ENCODE peak calls at places on chromosomes 1 and 21, in seven cellular contexts. V is AG09309; H is PC-3; S is tibial artery; J is CD8-positive, alpha-beta memory T cell; W is keratinocyte; X is pancreas. U is an unnamed sample.

GRCh38 chr1:160795951-160796383 is at the start of gene LY9:
- DNase-seq in X (no peak), J (peak; percentile 93), S (no peak), V (no peak), H (no peak), W (no peak), U (peak; percentile 95)

GRCh38 chr21:46317710-46318463 is 5.8 kb downstream of the C21orf58 start:
- DNase-seq in X (no peak), S (no peak), J (no peak), V (no peak), W (no peak), H (no peak), U (no peak)

GRCh38 chr1:203444077-203444683 is 31.4 kb upstream of the PRELP start:
- DNase-seq in X (no peak), J (no peak), W (no peak), H (peak; percentile 16), V (no peak), S (peak; percentile 62), U (no peak)

GRCh38 chr1:30798389-30798951 is 40.9 kb upstream of the LAPTM5 start:
- DNase-seq in S (peak; percentile 78), V (no peak), J (no peak), X (no peak), W (no peak), H (no peak), U (no peak)

GRCh38 chr1:39394598-39394997 is 96.8 kb upstream of the BMP8A start:
- DNase-seq in X (no peak), W (no peak), J (no peak), S (no peak), H (peak; percentile 80), V (no peak), U (peak; percentile 74)

GRCh38 chr1:148315081-148315811 is 163.2 kb upstream of the NBPF11 start:
- DNase-seq in V (no peak), X (no peak), J (no peak), H (peak; percentile 37), S (no peak), W (no peak), U (no peak)

GRCh38 chr1:15767941-15768340 is 9.3 kb downstream of the FBLIM1 start:
- DNase-seq in H (no peak), X (no peak), V (no peak), W (no peak), J (no peak), S (no peak), U (no peak)

GRCh38 chr1:58157281-58157680 is 389.2 kb downstream of the OMA1 start:
- DNase-seq in J (no peak), H (no peak), V (no peak), W (no peak), X (no peak), S (no peak), U (no peak)

GRCh38 chr1:71228727-71229371 is 148.0 kb upstream of the ZRANB2 start:
- DNase-seq in J (no peak), V (no peak), H (no peak), W (no peak), X (no peak), S (no peak), U (no peak)

DNA sequence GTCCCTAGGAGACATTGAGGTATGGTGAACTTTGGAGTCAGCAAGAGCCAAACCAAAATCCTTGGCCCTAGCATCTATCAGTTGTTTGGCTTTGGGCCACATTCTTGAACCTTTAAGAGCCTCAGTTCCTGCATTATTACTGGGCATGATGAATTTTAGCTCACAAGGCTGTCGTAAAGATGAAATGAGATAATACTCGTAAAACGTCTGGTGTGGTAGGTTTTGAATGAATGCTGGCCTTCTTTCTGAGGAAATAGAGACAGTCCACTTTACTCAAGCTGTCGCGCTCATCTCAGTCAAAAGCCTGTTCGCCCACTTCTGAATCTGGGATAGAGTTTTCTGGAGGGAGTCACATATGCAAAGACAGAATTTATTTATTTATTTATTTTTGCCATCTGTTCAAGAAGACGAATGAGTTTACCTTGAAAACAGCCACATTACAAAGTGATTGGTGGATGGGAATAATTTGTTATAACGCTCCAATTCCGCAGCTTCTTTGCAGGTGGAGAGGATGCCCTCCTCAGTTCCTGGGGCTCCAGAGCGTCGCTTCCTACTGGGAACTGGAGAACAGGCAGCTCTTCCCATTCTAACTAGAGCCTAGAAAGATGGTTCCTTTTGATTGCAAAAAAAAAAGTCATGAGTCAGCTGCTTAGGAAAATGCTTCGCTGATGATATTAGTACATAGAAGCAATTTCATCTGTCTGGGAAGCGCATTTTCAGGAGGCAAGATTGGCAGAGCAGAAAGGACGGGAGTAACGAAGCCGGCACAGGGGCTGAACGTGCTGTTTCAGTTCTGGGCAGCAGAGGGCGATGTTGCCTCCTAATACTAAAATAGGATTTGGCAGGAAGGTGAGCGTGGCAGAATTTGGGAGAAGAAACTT is 49.9 kb upstream of the CYP2J2 start:
- DNase-seq in S (peak; percentile 82), X (peak; percentile 60), H (peak; percentile 74), J (peak; percentile 18), W (no peak), V (no peak), U (peak; percentile 28)
- H3K4me3 ChIP-seq in S (no peak overlapping the region), X (no peak overlapping the region), H (no peak overlapping the region), J (no peak overlapping the region), W (no peak overlapping the region), V (no peak overlapping the region), U (no peak overlapping the region)

GRCh38 chr1:55039342-55040082 is at the start of gene PCSK9:
- DNase-seq in S (peak; percentile 58), X (peak; percentile 45), V (no peak), H (peak; percentile 39), J (no peak), W (peak; percentile 73), U (no peak)

GRCh38 chr1:55041613-55042012 is 2.3 kb downstream of the PCSK9 start:
- DNase-seq in H (no peak), S (no peak), V (no peak), X (no peak), W (no peak), J (no peak), U (no peak)

GRCh38 chr1:55040953-55041494 is 1.7 kb downstream of the PCSK9 start:
- DNase-seq in J (no peak), W (no peak), S (peak; percentile 23), X (no peak), H (no peak), V (no peak), U (no peak)

GRCh38 chr1:55038974-55039341 is 390 bp upstream of the PCSK9 start:
- DNase-seq in W (no peak), V (no peak), X (no peak), S (no peak), H (no peak), J (no peak), U (no peak)

DNA sequence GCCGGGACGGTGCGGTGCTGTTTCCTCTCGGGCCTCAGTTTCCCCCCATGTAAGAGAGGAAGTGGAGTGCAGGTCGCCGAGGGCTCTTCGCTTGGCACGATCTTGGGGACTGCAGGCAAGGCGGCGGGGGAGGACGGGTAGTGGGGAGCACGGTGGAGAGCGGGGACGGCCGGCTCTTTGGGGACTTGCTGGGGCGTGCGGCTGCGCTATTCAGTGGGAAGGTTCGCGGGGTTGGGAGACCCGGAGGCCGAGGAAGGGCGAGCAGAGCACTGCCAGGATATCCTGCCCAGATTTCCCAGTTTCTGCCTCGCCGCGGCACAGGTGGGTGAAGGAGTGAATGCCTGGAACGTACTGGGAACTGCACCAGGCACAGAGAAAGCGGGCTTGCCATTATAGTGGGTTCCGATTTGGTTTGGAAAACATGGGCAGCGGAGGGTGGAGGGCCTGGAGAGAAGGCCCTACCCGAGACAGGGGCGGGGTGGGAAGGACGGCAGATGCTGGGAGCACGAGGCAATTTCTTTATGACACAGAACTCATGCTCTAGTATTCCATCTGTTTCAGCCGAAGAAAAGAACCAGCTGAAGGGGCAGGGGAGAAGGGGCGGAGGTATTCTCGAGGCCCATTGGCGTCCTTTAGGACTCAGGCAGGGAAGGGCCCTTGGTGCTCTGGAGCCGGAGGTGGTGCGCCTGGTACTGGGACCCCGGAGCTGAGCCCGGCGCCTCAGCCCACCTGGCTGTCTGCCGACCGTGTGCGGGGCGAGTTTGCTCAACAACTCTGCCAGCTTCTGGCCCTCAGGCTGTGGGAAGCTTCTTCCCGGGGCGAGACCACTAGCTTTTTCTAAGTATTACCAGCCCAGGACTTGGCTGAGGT is 970 bp downstream of the PCSK9 start:
- DNase-seq in V (no peak), W (no peak), S (peak; percentile 35), H (no peak), J (no peak), X (no peak), U (no peak)
- H3K4me3 ChIP-seq in V (peak overlapping the region; percentile 18), W (peak overlapping the region; percentile 79), S (no peak overlapping the region), H (peak overlapping the region; percentile 73), J (no peak overlapping the region), X (peak overlapping the region; percentile 35), U (no peak overlapping the region)

GRCh38 chr1:237042892-237043576 is 1.1 kb downstream of the RYR2 start:
- DNase-seq in X (peak; percentile 21), W (no peak), H (no peak), S (peak; percentile 79), V (no peak), J (no peak), U (no peak)

GRCh38 chr1:237043846-237044636 is 2.1 kb downstream of the RYR2 start:
- DNase-seq in S (no peak), W (no peak), H (no peak), J (no peak), X (no peak), V (no peak), U (no peak)

GRCh38 chr1:237041795-237042466 is at the start of gene RYR2:
- DNase-seq in X (peak; percentile 31), W (no peak), S (peak; percentile 76), H (no peak), J (no peak), V (no peak), U (no peak)

GRCh38 chr1:237041461-237041794 is 556 bp upstream of the RYR2 start:
- DNase-seq in J (no peak), H (no peak), X (no peak), W (no peak), V (no peak), S (no peak), U (no peak)

GRCh38 chr1:237042467-237042891 is 495 bp downstream of the RYR2 start:
- DNase-seq in V (no peak), H (no peak), S (peak; percentile 63), W (no peak), X (peak; percentile 23), J (no peak), U (no peak)
- H3K4me3 ChIP-seq in V (no peak overlapping the region), H (no peak overlapping the region), S (peak overlapping the region; percentile 74), W (no peak overlapping the region), X (peak overlapping the region; percentile 47), J (no peak overlapping the region), U (no peak overlapping the region)

DNA sequence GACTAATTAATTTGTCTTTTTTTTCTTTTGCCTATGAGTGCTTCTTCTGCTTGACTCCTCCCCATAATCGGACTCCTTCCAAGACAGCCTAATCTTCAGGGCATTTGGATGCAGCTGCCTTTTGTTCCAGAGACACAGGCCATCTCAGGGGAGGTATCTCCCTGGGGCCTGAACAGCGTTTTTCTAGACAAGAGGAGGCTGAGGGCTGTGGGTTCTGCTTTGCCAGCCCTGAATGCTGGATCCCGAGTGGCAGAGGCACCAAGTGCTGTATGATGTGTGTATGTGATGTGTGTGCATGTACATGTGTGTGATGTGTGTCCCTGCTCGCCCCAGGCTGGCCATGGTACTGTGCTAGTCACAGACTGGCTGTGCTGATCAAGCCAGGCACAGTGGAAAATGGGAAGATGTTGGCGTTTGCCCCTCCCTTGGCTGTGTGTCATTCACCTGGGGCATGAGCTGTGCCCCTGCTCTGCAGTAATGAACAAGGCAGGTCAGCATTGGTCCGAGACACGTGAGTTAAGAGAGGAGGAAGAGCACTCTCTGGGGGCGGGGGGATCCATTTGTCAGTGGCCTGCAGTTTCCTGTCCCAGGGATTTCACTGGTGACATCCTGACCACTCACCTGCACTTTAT is 77.2 kb downstream of the ADARB1 start:
- DNase-seq in W (no peak), X (no peak), S (peak; percentile 62), V (no peak), H (no peak), J (no peak), U (no peak)
- H3K4me3 ChIP-seq in W (no peak overlapping the region), X (no peak overlapping the region), S (no peak overlapping the region), V (no peak overlapping the region), H (no peak overlapping the region), J (no peak overlapping the region), U (peak overlapping the region; percentile 49)